ENCODE peak calls at places on chromosomes 4 and X, in four cellular contexts. One of them, this sample, is unnamed.

GRCh38 chrX:105876658-105877057 is 54.3 kb downstream of the NRK start:
- DNase-seq in colonic mucosa: no peak
- DNase-seq in EL: no peak
- DNase-seq in CD4-positive, CD25-positive, alpha-beta regulatory T cell: no peak
- DNase-seq in this sample: no peak

GRCh38 chr4:47209833-47210232 is 178.5 kb downstream of the GABRB1 start:
- DNase-seq in EL: peak; percentile 90
- DNase-seq in colonic mucosa: no peak
- DNase-seq in CD4-positive, CD25-positive, alpha-beta regulatory T cell: no peak
- DNase-seq in this sample: peak; percentile 93

GRCh38 chrX:28638775-28639174 is 51.5 kb downstream of the IL1RAPL1 start:
- DNase-seq in EL: no peak
- DNase-seq in CD4-positive, CD25-positive, alpha-beta regulatory T cell: no peak
- DNase-seq in colonic mucosa: no peak
- DNase-seq in this sample: no peak

GRCh38 chr4:25330905-25331816 is 18.6 kb downstream of the ZCCHC4 start:
- DNase-seq in colonic mucosa: no peak
- DNase-seq in EL: no peak
- DNase-seq in CD4-positive, CD25-positive, alpha-beta regulatory T cell: no peak
- DNase-seq in this sample: no peak

GRCh38 chrX:67582436-67582835 is 38.6 kb downstream of the AR start:
- DNase-seq in CD4-positive, CD25-positive, alpha-beta regulatory T cell: no peak
- DNase-seq in colonic mucosa: no peak
- DNase-seq in EL: no peak
- DNase-seq in this sample: peak; percentile 67

GRCh38 chr4:88225216-88226107 is 58.9 kb downstream of the PPM1K start:
- DNase-seq in colonic mucosa: no peak
- DNase-seq in EL: no peak
- DNase-seq in CD4-positive, CD25-positive, alpha-beta regulatory T cell: no peak
- DNase-seq in this sample: peak; percentile 30

GRCh38 chr4:149735796-149736195 is 79.8 kb downstream of the IQCM start:
- DNase-seq in colonic mucosa: no peak
- DNase-seq in CD4-positive, CD25-positive, alpha-beta regulatory T cell: no peak
- DNase-seq in EL: no peak
- DNase-seq in this sample: peak; percentile 11

GRCh38 chr4:37475776-37476175 is 210.4 kb downstream of the RELL1 start:
- DNase-seq in EL: no peak
- DNase-seq in CD4-positive, CD25-positive, alpha-beta regulatory T cell: no peak
- DNase-seq in colonic mucosa: no peak
- DNase-seq in this sample: no peak

GRCh38 chr4:3670521-3671519 is 95.4 kb upstream of the ADRA2C start:
- DNase-seq in CD4-positive, CD25-positive, alpha-beta regulatory T cell: no peak
- DNase-seq in EL: no peak
- DNase-seq in colonic mucosa: no peak
- DNase-seq in this sample: no peak

GRCh38 chrX:101685923-101686322 is 26.3 kb upstream of the ARMCX2 start:
- DNase-seq in CD4-positive, CD25-positive, alpha-beta regulatory T cell: no peak
- DNase-seq in colonic mucosa: no peak
- DNase-seq in EL: no peak
- DNase-seq in this sample: peak; percentile 21

GRCh38 chr4:113901994-113902787 is 77.3 kb downstream of the ARSJ start:
- DNase-seq in CD4-positive, CD25-positive, alpha-beta regulatory T cell: peak; percentile 44
- DNase-seq in colonic mucosa: peak; percentile 79
- DNase-seq in EL: no peak
- DNase-seq in this sample: no peak

GRCh38 chr4:8763966-8764901 is 107.4 kb downstream of the HMX1 start:
- DNase-seq in colonic mucosa: no peak
- DNase-seq in CD4-positive, CD25-positive, alpha-beta regulatory T cell: no peak
- DNase-seq in EL: no peak
- DNase-seq in this sample: no peak

GRCh38 chr4:185573651-185574199 is 38.4 kb upstream of the PDLIM3 start:
- DNase-seq in EL: peak; percentile 75
- DNase-seq in colonic mucosa: no peak
- DNase-seq in CD4-positive, CD25-positive, alpha-beta regulatory T cell: no peak
- DNase-seq in this sample: peak; percentile 79

GRCh38 chrX:79161655-79162054 is 17.2 kb downstream of the GPR174 start:
- DNase-seq in EL: no peak
- DNase-seq in CD4-positive, CD25-positive, alpha-beta regulatory T cell: peak; percentile 33
- DNase-seq in colonic mucosa: no peak
- DNase-seq in this sample: no peak

GRCh38 chrX:44735498-44735897 is 108.3 kb upstream of the DUSP21 start:
- DNase-seq in CD4-positive, CD25-positive, alpha-beta regulatory T cell: no peak
- DNase-seq in colonic mucosa: no peak
- DNase-seq in EL: no peak
- DNase-seq in this sample: no peak

GRCh38 chr4:78610546-78611214 is 59.1 kb downstream of the ANXA3 start:
- DNase-seq in EL: peak; percentile 60
- DNase-seq in CD4-positive, CD25-positive, alpha-beta regulatory T cell: no peak
- DNase-seq in colonic mucosa: no peak
- DNase-seq in this sample: peak; percentile 66

GRCh38 chr4:163679189-163679588 is 184.7 kb downstream of the TMA16 start:
- DNase-seq in EL: peak; percentile 53
- DNase-seq in CD4-positive, CD25-positive, alpha-beta regulatory T cell: no peak
- DNase-seq in colonic mucosa: no peak
- DNase-seq in this sample: no peak

GRCh38 chr4:37802068-37802666 is 24.3 kb upstream of the PGM2 start:
- DNase-seq in CD4-positive, CD25-positive, alpha-beta regulatory T cell: no peak
- DNase-seq in colonic mucosa: peak; percentile 68
- DNase-seq in EL: peak; percentile 82
- DNase-seq in this sample: peak; percentile 81

GRCh38 chr4:99723555-99724450 is 66.2 kb upstream of the C4orf54 start:
- DNase-seq in colonic mucosa: peak; percentile 54
- DNase-seq in CD4-positive, CD25-positive, alpha-beta regulatory T cell: no peak
- DNase-seq in EL: peak; percentile 34
- DNase-seq in this sample: peak; percentile 54

GRCh38 chr4:152843476-152844107 is 63.8 kb downstream of the ARFIP1 start:
- DNase-seq in CD4-positive, CD25-positive, alpha-beta regulatory T cell: no peak
- DNase-seq in EL: no peak
- DNase-seq in colonic mucosa: peak; percentile 66
- DNase-seq in this sample: no peak

GRCh38 chr4:125420499-125420898 is 105.7 kb downstream of the FAT4 start:
- DNase-seq in EL: no peak
- DNase-seq in colonic mucosa: no peak
- DNase-seq in CD4-positive, CD25-positive, alpha-beta regulatory T cell: no peak
- DNase-seq in this sample: no peak

GRCh38 chr4:184838249-184839074 is 12.7 kb upstream of the ACSL1 start:
- DNase-seq in colonic mucosa: no peak
- DNase-seq in CD4-positive, CD25-positive, alpha-beta regulatory T cell: no peak
- DNase-seq in EL: peak; percentile 15
- DNase-seq in this sample: no peak

GRCh38 chr4:139028191-139028661 is 12.6 kb downstream of the NOCT start:
- DNase-seq in EL: no peak
- DNase-seq in CD4-positive, CD25-positive, alpha-beta regulatory T cell: no peak
- DNase-seq in colonic mucosa: no peak
- DNase-seq in this sample: no peak

GRCh38 chr4:2797545-2798305 is 4.8 kb downstream of the SH3BP2 start:
- DNase-seq in colonic mucosa: peak; percentile 22
- DNase-seq in CD4-positive, CD25-positive, alpha-beta regulatory T cell: peak; percentile 36
- DNase-seq in EL: no peak
- DNase-seq in this sample: no peak

GRCh38 chrX:124223524-124223923 is 108.9 kb upstream of the TEX13D start:
- DNase-seq in EL: no peak
- DNase-seq in colonic mucosa: no peak
- DNase-seq in CD4-positive, CD25-positive, alpha-beta regulatory T cell: no peak
- DNase-seq in this sample: no peak

GRCh38 chr4:24130637-24131036 is 240.8 kb upstream of the PPARGC1A start:
- DNase-seq in colonic mucosa: no peak
- DNase-seq in CD4-positive, CD25-positive, alpha-beta regulatory T cell: no peak
- DNase-seq in EL: no peak
- DNase-seq in this sample: no peak

GRCh38 chr4:7016086-7016485 is 27.1 kb upstream of the TADA2B start:
- DNase-seq in CD4-positive, CD25-positive, alpha-beta regulatory T cell: no peak
- DNase-seq in EL: no peak
- DNase-seq in colonic mucosa: no peak
- DNase-seq in this sample: no peak

GRCh38 chr4:34181311-34181808 is 2063.0 kb downstream of the ARAP2 start:
- DNase-seq in colonic mucosa: no peak
- DNase-seq in EL: peak; percentile 94
- DNase-seq in CD4-positive, CD25-positive, alpha-beta regulatory T cell: no peak
- DNase-seq in this sample: peak; percentile 95

GRCh38 chrX:617401-617800 is 13.2 kb upstream of the SHOX start:
- DNase-seq in colonic mucosa: no peak
- DNase-seq in EL: no peak
- DNase-seq in CD4-positive, CD25-positive, alpha-beta regulatory T cell: no peak
- DNase-seq in this sample: no peak

GRCh38 chrX:10569946-10570345 is 50.4 kb downstream of the MID1 start:
- DNase-seq in colonic mucosa: no peak
- DNase-seq in CD4-positive, CD25-positive, alpha-beta regulatory T cell: no peak
- DNase-seq in EL: peak; percentile 42
- DNase-seq in this sample: no peak

GRCh38 chrX:20988118-20988517 is 386.1 kb upstream of the CNKSR2 start:
- DNase-seq in EL: peak; percentile 1
- DNase-seq in CD4-positive, CD25-positive, alpha-beta regulatory T cell: no peak
- DNase-seq in colonic mucosa: no peak
- DNase-seq in this sample: no peak

GRCh38 chrX:21741869-21742701 is 15.8 kb downstream of the SMPX start:
- DNase-seq in CD4-positive, CD25-positive, alpha-beta regulatory T cell: no peak
- DNase-seq in colonic mucosa: no peak
- DNase-seq in EL: no peak
- DNase-seq in this sample: no peak

This sample was measured in EH.